ENCODE peak calls at places on chromosome 14, in ten cellular contexts. I is NCI-H82, H is uterus, D is stromal cell of bone marrow, M is memory B cell, T is renal cortical epithelial cell, P is lower leg skin, F is Right ventricle myocardium superior, A is HuH-7.5, Q is adipocyte. X is an unnamed sample.
A peak's percentile ranks its signal among the peaks of the same experiment; 100 is the strongest.

GRCh38 chr14:71150737-71151136 is 243.5 kb downstream of the PCNX1 start:
- DNase-seq in P (peak; percentile 37), H (no peak), F (no peak), I (no peak), M (no peak), T (no peak), A (no peak), D (no peak), Q (no peak), X (no peak)

GRCh38 chr14:51202914-51203665 is 37.0 kb upstream of the TMX1 start:
- DNase-seq in T (no peak), M (peak; percentile 22), P (no peak), D (no peak), H (no peak), F (no peak), A (no peak), I (no peak), Q (no peak), X (no peak)

GRCh38 chr14:22837750-22838538 is 1.6 kb downstream of the MMP14 start:
- DNase-seq in A (no peak), I (no peak), M (no peak), H (peak; percentile 86), T (no peak), F (peak; percentile 76), Q (peak; percentile 69), D (peak; percentile 42), P (peak; percentile 96), X (peak; percentile 84)

GRCh38 chr14:97771340-97772045 is 974.3 kb downstream of the VRK1 start:
- DNase-seq in M (no peak), I (no peak), P (no peak), T (peak; percentile 2), Q (no peak), F (no peak), D (peak; percentile 3), H (no peak), A (no peak), X (no peak)

GRCh38 chr14:104886690-104887622 is 21.9 kb downstream of the CEP170B start:
- DNase-seq in Q (no peak), F (peak; percentile 33), T (no peak), D (no peak), P (no peak), I (no peak), M (no peak), A (no peak), H (peak; percentile 14), X (no peak)

GRCh38 chr14:22572562-22573058 is 16.4 kb downstream of the DAD1 start:
- DNase-seq in I (no peak), H (no peak), Q (peak; percentile 72), P (no peak), A (no peak), M (no peak), D (no peak), T (no peak), F (no peak), X (no peak)

GRCh38 chr14:93903342-93904184 is 23.6 kb upstream of the FAM181A start:
- DNase-seq in F (no peak), M (no peak), A (no peak), I (peak; percentile 65), Q (peak; percentile 37), T (no peak), P (no peak), H (no peak), D (no peak), X (no peak)

GRCh38 chr14:71933026-71933587 is 878 bp downstream of the RGS6 start:
- DNase-seq in F (no peak), M (no peak), D (no peak), A (no peak), I (no peak), P (no peak), H (no peak), Q (peak; percentile 1), T (no peak), X (no peak)

GRCh38 chr14:52015411-52016030 is 26.2 kb downstream of the RTRAF start:
- DNase-seq in F (peak; percentile 60), I (peak; percentile 28), P (no peak), H (no peak), T (peak; percentile 13), A (peak; percentile 12), D (no peak), M (no peak), Q (no peak), X (no peak)

GRCh38 chr14:30874120-30874998 is at the start of gene COCH:
- DNase-seq in F (peak; percentile 50), D (no peak), M (peak; percentile 49), H (no peak), I (peak; percentile 80), P (peak; percentile 81), T (no peak), Q (peak; percentile 28), A (peak; percentile 97), X (no peak)

GRCh38 chr14:30624132-30624423 is 2.0 kb downstream of the SCFD1 start:
- DNase-seq in F (no peak), I (no peak), T (no peak), D (no peak), M (no peak), Q (no peak), A (no peak), P (no peak), H (no peak), X (no peak)

GRCh38 chr14:55136868-55137785 is 8.1 kb downstream of the LGALS3 start:
- DNase-seq in Q (peak; percentile 86), P (no peak), A (no peak), H (peak; percentile 89), M (no peak), T (peak; percentile 49), F (peak; percentile 88), I (no peak), D (peak; percentile 88), X (peak; percentile 79)

X was measured in ureter.